ENCODE peak calls at places on chromosomes 1 and 21, in four cellular contexts. One of them, this sample, is unnamed.

GRCh38 chr1:175434268-175434860 is 241.8 kb upstream of the KIAA0040 start:
- DNase-seq in neural progenitor cell: no peak
- DNase-seq in choroid plexus epithelial cell: no peak
- DNase-seq in ascending aorta: no peak
- DNase-seq in this sample: no peak

GRCh38 chr1:145849356-145850165 is 4.1 kb downstream of the NUDT17 start:
- DNase-seq in neural progenitor cell: peak
- DNase-seq in ascending aorta: no peak
- DNase-seq in choroid plexus epithelial cell: peak
- DNase-seq in this sample: no peak

GRCh38 chr21:45830720-45831366 is 150.7 kb upstream of the COL6A1 start:
- DNase-seq in choroid plexus epithelial cell: no peak
- DNase-seq in neural progenitor cell: no peak
- DNase-seq in ascending aorta: no peak
- DNase-seq in this sample: no peak

GRCh38 chr1:201436461-201436860 is 14.9 kb upstream of the TNNI1 start:
- DNase-seq in choroid plexus epithelial cell: peak
- DNase-seq in neural progenitor cell: peak
- DNase-seq in ascending aorta: no peak
- DNase-seq in this sample: no peak

GRCh38 chr21:15229390-15229789 is 164.6 kb upstream of the NRIP1 start:
- DNase-seq in choroid plexus epithelial cell: no peak
- DNase-seq in ascending aorta: no peak
- DNase-seq in neural progenitor cell: no peak
- DNase-seq in this sample: no peak

GRCh38 chr1:8423134-8423701 is 105.3 kb downstream of the SLC45A1 start:
- DNase-seq in neural progenitor cell: peak
- DNase-seq in ascending aorta: no peak
- DNase-seq in choroid plexus epithelial cell: peak
- DNase-seq in this sample: no peak

GRCh38 chr1:200182701-200183100 is 155.2 kb downstream of the NR5A2 start:
- DNase-seq in choroid plexus epithelial cell: no peak
- DNase-seq in ascending aorta: no peak
- DNase-seq in neural progenitor cell: no peak
- DNase-seq in this sample: no peak

GRCh38 chr1:159951016-159951415 is 3.0 kb downstream of the SLAMF9 start:
- DNase-seq in choroid plexus epithelial cell: no peak
- DNase-seq in ascending aorta: no peak
- DNase-seq in neural progenitor cell: no peak
- DNase-seq in this sample: no peak

GRCh38 chr1:38576241-38576640 is 283.3 kb downstream of the RRAGC start:
- DNase-seq in ascending aorta: no peak
- DNase-seq in neural progenitor cell: no peak
- DNase-seq in choroid plexus epithelial cell: no peak
- DNase-seq in this sample: no peak

GRCh38 chr1:219128957-219129356 is 44.7 kb upstream of the LYPLAL1 start:
- DNase-seq in neural progenitor cell: no peak
- DNase-seq in ascending aorta: no peak
- DNase-seq in choroid plexus epithelial cell: no peak
- DNase-seq in this sample: no peak

GRCh38 chr1:182185822-182186756 is 124.6 kb upstream of the ZNF648 start:
- DNase-seq in ascending aorta: no peak
- DNase-seq in choroid plexus epithelial cell: peak
- DNase-seq in neural progenitor cell: peak
- DNase-seq in this sample: no peak

GRCh38 chr1:161770250-161770649 is 4.1 kb downstream of the ATF6 start:
- DNase-seq in ascending aorta: no peak
- DNase-seq in neural progenitor cell: no peak
- DNase-seq in choroid plexus epithelial cell: no peak
- DNase-seq in this sample: no peak

GRCh38 chr1:226526801-226527595 is 21.6 kb upstream of the STUM start:
- DNase-seq in ascending aorta: no peak
- DNase-seq in choroid plexus epithelial cell: peak
- DNase-seq in neural progenitor cell: peak
- DNase-seq in this sample: no peak

GRCh38 chr1:115922806-115923205 is 53.5 kb upstream of the SLC22A15 start:
- DNase-seq in ascending aorta: no peak
- DNase-seq in neural progenitor cell: peak
- DNase-seq in choroid plexus epithelial cell: no peak
- DNase-seq in this sample: no peak

GRCh38 chr1:155859881-155860841 is 794 bp downstream of the SYT11 start:
- DNase-seq in ascending aorta: peak
- DNase-seq in neural progenitor cell: peak
- DNase-seq in choroid plexus epithelial cell: peak
- DNase-seq in this sample: peak

GRCh38 chr1:159918041-159918917 is 7.0 kb downstream of the TAGLN2 start:
- DNase-seq in ascending aorta: no peak
- DNase-seq in neural progenitor cell: no peak
- DNase-seq in choroid plexus epithelial cell: no peak
- DNase-seq in this sample: no peak

GRCh38 chr1:244092293-244093264 is 41.5 kb downstream of the ZBTB18 start:
- DNase-seq in neural progenitor cell: no peak
- DNase-seq in ascending aorta: no peak
- DNase-seq in choroid plexus epithelial cell: peak
- DNase-seq in this sample: no peak

GRCh38 chr1:50329332-50329932 is 93.8 kb downstream of the DMRTA2 start:
- DNase-seq in choroid plexus epithelial cell: no peak
- DNase-seq in ascending aorta: no peak
- DNase-seq in neural progenitor cell: no peak
- DNase-seq in this sample: no peak

GRCh38 chr1:155086182-155086741 is 7.6 kb downstream of the EFNA3 start:
- DNase-seq in ascending aorta: no peak
- DNase-seq in choroid plexus epithelial cell: peak
- DNase-seq in neural progenitor cell: peak
- DNase-seq in this sample: no peak

GRCh38 chr1:178870944-178871343 is at the start of gene ANGPTL1:
- DNase-seq in ascending aorta: no peak
- DNase-seq in neural progenitor cell: peak
- DNase-seq in choroid plexus epithelial cell: peak
- DNase-seq in this sample: no peak
- H3K4me3 ChIP-seq in ascending aorta: peak
- H3K4me3 ChIP-seq in neural progenitor cell: no peak
- H3K4me3 ChIP-seq in choroid plexus epithelial cell: peak
- H3K4me3 ChIP-seq in this sample: peak

DNA sequence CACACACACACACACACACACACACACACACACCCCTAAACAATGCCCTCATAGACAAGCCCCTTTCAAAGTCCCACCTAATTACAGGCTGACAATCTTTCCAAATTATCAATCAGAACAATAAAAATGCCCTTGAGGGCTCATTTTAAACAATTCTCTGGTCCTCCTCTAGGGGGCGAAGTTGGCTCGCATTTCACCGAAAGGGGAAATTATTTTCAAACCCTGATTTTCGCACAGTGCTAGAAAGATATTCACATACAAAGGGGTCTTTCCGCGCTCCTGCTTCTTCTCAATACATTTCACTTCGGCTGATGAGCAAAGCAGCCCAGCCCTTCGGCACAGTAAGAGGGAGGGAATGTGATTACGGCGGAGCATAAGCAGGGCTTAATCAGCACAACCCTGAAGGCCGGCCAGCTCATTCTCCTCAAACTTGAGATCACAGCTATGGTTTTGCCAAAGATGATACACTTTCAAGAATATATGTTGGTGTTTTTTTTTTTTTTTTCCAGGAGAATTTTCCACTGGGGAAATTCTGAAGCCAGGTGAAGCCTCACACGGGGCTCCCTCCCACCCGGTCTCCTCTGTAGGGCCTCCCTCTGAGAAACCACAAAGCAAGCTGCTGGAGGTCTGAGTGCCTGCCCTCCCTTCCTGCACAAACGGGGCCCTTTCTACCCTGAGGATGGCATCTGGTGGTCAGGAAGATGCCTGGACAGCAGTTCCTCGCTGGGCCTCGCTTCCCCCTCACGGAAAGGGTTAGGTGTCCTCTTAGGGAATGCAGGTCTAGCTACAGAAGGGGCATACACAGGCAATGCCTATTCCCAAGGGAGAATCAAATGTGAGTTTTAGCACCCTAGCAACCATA is 66.9 kb downstream of the GNG12 start:
- DNase-seq in ascending aorta: no peak
- DNase-seq in neural progenitor cell: peak
- DNase-seq in choroid plexus epithelial cell: peak
- DNase-seq in this sample: peak
- H3K4me3 ChIP-seq in ascending aorta: peak
- H3K4me3 ChIP-seq in neural progenitor cell: peak
- H3K4me3 ChIP-seq in choroid plexus epithelial cell: peak
- H3K4me3 ChIP-seq in this sample: peak

DNA sequence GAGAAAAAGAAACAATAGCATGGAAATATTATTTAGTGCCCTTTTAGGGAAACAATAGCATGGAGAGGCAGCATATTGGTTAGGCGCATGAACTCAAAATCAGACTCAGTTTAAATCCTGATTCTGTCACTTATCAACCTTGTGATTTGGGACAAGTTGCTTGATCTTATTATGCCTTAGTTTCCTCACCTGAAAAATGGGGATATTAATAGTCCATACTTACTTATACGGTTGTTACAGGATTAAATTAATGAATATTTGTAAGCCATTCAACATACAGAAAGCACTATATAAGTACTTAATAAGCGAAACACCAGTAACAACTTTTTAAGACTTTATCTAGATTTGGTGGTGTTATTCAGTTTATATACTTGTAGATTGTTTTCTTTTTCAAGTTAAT is 1.2 kb downstream of the TSEN15 start:
- DNase-seq in neural progenitor cell: no peak
- DNase-seq in choroid plexus epithelial cell: no peak
- DNase-seq in ascending aorta: no peak
- DNase-seq in this sample: no peak
- H3K4me3 ChIP-seq in neural progenitor cell: peak
- H3K4me3 ChIP-seq in choroid plexus epithelial cell: no peak
- H3K4me3 ChIP-seq in ascending aorta: peak
- H3K4me3 ChIP-seq in this sample: peak

GRCh38 chr1:16145030-16145987 is 10.6 kb downstream of the EPHA2 start:
- DNase-seq in ascending aorta: peak
- DNase-seq in neural progenitor cell: peak
- DNase-seq in choroid plexus epithelial cell: peak
- DNase-seq in this sample: peak
- H3K4me3 ChIP-seq in ascending aorta: peak
- H3K4me3 ChIP-seq in neural progenitor cell: peak
- H3K4me3 ChIP-seq in choroid plexus epithelial cell: peak
- H3K4me3 ChIP-seq in this sample: peak

This sample was measured in thoracic aorta.